ENCODE peak calls at places on chromosomes 6 and 20, in eight cellular contexts. E is NCI-H446 treated with DMSO at 0.1 percent for 48 hours; K is Panc1; F is uterus; Z is activated B cell treated with CpG ODN at 0.5 μM for 24 hours; B is naive thymus-derived CD8-positive, alpha-beta T cell; I is Calu3; R is CD4-positive, alpha-beta T cell. M is an unnamed sample.

GRCh38 chr6:169638915-169639314 is 62.9 kb downstream of the WDR27 start:
- DNase-seq in R (no peak), F (no peak), E (no peak), B (no peak), Z (no peak), I (no peak), K (no peak), M (no peak)

GRCh38 chr20:57291003-57291402 is 24.6 kb upstream of the BMP7 start:
- DNase-seq in F (no peak), I (peak), B (no peak), Z (no peak), E (no peak), R (no peak), K (no peak), M (no peak)

GRCh38 chr6:21949211-21949801 is 347.5 kb downstream of the PRL start:
- DNase-seq in E (no peak), R (no peak), B (no peak), I (peak), F (no peak), Z (no peak), K (no peak), M (no peak)

GRCh38 chr6:121932071-121933009 is 467.1 kb upstream of the HSF2 start:
- DNase-seq in K (peak), B (no peak), E (no peak), Z (no peak), R (no peak), F (no peak), I (peak), M (peak)

GRCh38 chr6:156988276-156989158 is 211.3 kb downstream of the ARID1B start:
- DNase-seq in R (no peak), K (no peak), B (no peak), Z (peak), F (no peak), E (no peak), I (no peak), M (no peak)

GRCh38 chr20:45426621-45427020 is 10.7 kb downstream of the PIGT start:
- DNase-seq in Z (no peak), F (no peak), B (no peak), K (no peak), I (no peak), R (no peak), E (no peak), M (no peak)

GRCh38 chr6:158697798-158698197 is 47.9 kb downstream of the SYTL3 start:
- DNase-seq in E (no peak), I (no peak), R (no peak), B (no peak), K (no peak), F (no peak), Z (no peak), M (no peak)

GRCh38 chr6:148971027-148971927 is 224.4 kb downstream of the UST start:
- DNase-seq in R (no peak), E (no peak), F (no peak), I (no peak), Z (no peak), K (no peak), B (no peak), M (no peak)

GRCh38 chr6:39240155-39240757 is 11.0 kb upstream of the KCNK5 start:
- DNase-seq in R (no peak), K (no peak), B (no peak), E (no peak), F (no peak), Z (no peak), I (no peak), M (no peak)

GRCh38 chr6:106415920-106416319 is 55.4 kb downstream of the CRYBG1 start:
- DNase-seq in K (no peak), E (no peak), R (no peak), I (no peak), B (no peak), F (no peak), Z (no peak), M (no peak)

GRCh38 chr6:1498491-1499113 is 109.2 kb downstream of the FOXF2 start:
- DNase-seq in I (no peak), F (no peak), Z (no peak), B (no peak), E (no peak), K (no peak), R (no peak), M (no peak)

GRCh38 chr6:41648070-41648585 is 9.9 kb downstream of the MDFI start:
- DNase-seq in I (no peak), B (no peak), K (no peak), R (no peak), Z (no peak), F (no peak), E (no peak), M (no peak)